ENCODE peak calls at places on chromosomes 16 and 17, in nine cellular contexts. One of them, this sample, is unnamed.

GRCh38 chr16:85750827-85751641 is at the start of gene C16orf74:
- DNase-seq in adrenal gland: no peak
- DNase-seq in esophagus squamous epithelium: no peak
- DNase-seq in H54: peak; percentile 82
- DNase-seq in heart left ventricle: peak; percentile 46
- DNase-seq in GM12891: peak; percentile 60
- DNase-seq in A549: peak; percentile 74
- DNase-seq in HCT116: no peak
- DNase-seq in uterus: no peak
- DNase-seq in this sample: peak; percentile 64

GRCh38 chr17:62994931-62995330 is 28.9 kb downstream of the TANC2 start:
- DNase-seq in adrenal gland: no peak
- DNase-seq in esophagus squamous epithelium: no peak
- DNase-seq in H54: no peak
- DNase-seq in heart left ventricle: no peak
- DNase-seq in GM12891: no peak
- DNase-seq in A549: no peak
- DNase-seq in HCT116: no peak
- DNase-seq in uterus: no peak
- DNase-seq in this sample: no peak

GRCh38 chr17:42347198-42347597 is 41.0 kb downstream of the STAT3 start:
- DNase-seq in adrenal gland: peak; percentile 92
- DNase-seq in esophagus squamous epithelium: no peak
- DNase-seq in H54: no peak
- DNase-seq in heart left ventricle: peak; percentile 36
- DNase-seq in GM12891: no peak
- DNase-seq in A549: no peak
- DNase-seq in HCT116: peak; percentile 22
- DNase-seq in uterus: peak; percentile 91
- DNase-seq in this sample: no peak

GRCh38 chr17:13014801-13015200 is 3.0 kb downstream of the ELAC2 start:
- DNase-seq in adrenal gland: no peak
- DNase-seq in esophagus squamous epithelium: no peak
- DNase-seq in H54: no peak
- DNase-seq in heart left ventricle: no peak
- DNase-seq in GM12891: no peak
- DNase-seq in A549: no peak
- DNase-seq in HCT116: no peak
- DNase-seq in uterus: no peak
- DNase-seq in this sample: no peak

GRCh38 chr17:72635034-72635654 is 457.3 kb downstream of the SLC39A11 start:
- DNase-seq in adrenal gland: no peak
- DNase-seq in esophagus squamous epithelium: no peak
- DNase-seq in H54: no peak
- DNase-seq in heart left ventricle: no peak
- DNase-seq in GM12891: no peak
- DNase-seq in A549: no peak
- DNase-seq in HCT116: no peak
- DNase-seq in uterus: no peak
- DNase-seq in this sample: no peak

GRCh38 chr17:41977991-41978390 is 11.4 kb downstream of the CNP start:
- DNase-seq in adrenal gland: no peak
- DNase-seq in esophagus squamous epithelium: no peak
- DNase-seq in H54: no peak
- DNase-seq in heart left ventricle: no peak
- DNase-seq in GM12891: no peak
- DNase-seq in A549: no peak
- DNase-seq in HCT116: no peak
- DNase-seq in uterus: no peak
- DNase-seq in this sample: no peak

GRCh38 chr17:75619506-75620431 is 13.5 kb upstream of the SMIM5 start:
- DNase-seq in adrenal gland: no peak
- DNase-seq in esophagus squamous epithelium: no peak
- DNase-seq in H54: peak; percentile 65
- DNase-seq in heart left ventricle: no peak
- DNase-seq in GM12891: peak; percentile 57
- DNase-seq in A549: peak; percentile 75
- DNase-seq in HCT116: no peak
- DNase-seq in uterus: no peak
- DNase-seq in this sample: peak; percentile 59

GRCh38 chr16:83802135-83802534 is 5.6 kb upstream of the HSBP1 start:
- DNase-seq in adrenal gland: no peak
- DNase-seq in esophagus squamous epithelium: no peak
- DNase-seq in H54: no peak
- DNase-seq in heart left ventricle: no peak
- DNase-seq in GM12891: peak; percentile 35
- DNase-seq in A549: no peak
- DNase-seq in HCT116: no peak
- DNase-seq in uterus: no peak
- DNase-seq in this sample: no peak

GRCh38 chr17:55635253-55635766 is 87.4 kb downstream of the TMEM100 start:
- DNase-seq in adrenal gland: no peak
- DNase-seq in esophagus squamous epithelium: no peak
- DNase-seq in H54: no peak
- DNase-seq in heart left ventricle: no peak
- DNase-seq in GM12891: no peak
- DNase-seq in A549: no peak
- DNase-seq in HCT116: no peak
- DNase-seq in uterus: peak; percentile 36
- DNase-seq in this sample: no peak

GRCh38 chr16:2673066-2673999 is 9.0 kb upstream of the KCTD5 start:
- DNase-seq in adrenal gland: peak; percentile 98
- DNase-seq in esophagus squamous epithelium: peak; percentile 71
- DNase-seq in H54: peak; percentile 84
- DNase-seq in heart left ventricle: peak; percentile 97
- DNase-seq in GM12891: peak; percentile 93
- DNase-seq in A549: peak; percentile 86
- DNase-seq in HCT116: peak; percentile 73
- DNase-seq in uterus: peak; percentile 94
- DNase-seq in this sample: peak; percentile 93
- TF ChIP-seq POLR2A in adrenal gland: peak; percentile 87
- TF ChIP-seq POLR2A in esophagus squamous epithelium: peak; percentile 52
- TF ChIP-seq POLR2A in H54: peak; percentile 86
- TF ChIP-seq POLR2A in heart left ventricle: peak; percentile 52
- TF ChIP-seq POLR2A in GM12891: peak; percentile 21
- TF ChIP-seq POLR2A in A549: peak; percentile 52
- TF ChIP-seq POLR2A in HCT116: no peak
- TF ChIP-seq POLR2A in uterus: peak; percentile 63
- TF ChIP-seq POLR2A in this sample: peak; percentile 71

GRCh38 chr17:77374170-77374936 is 233.6 kb downstream of the SEC14L1 start:
- DNase-seq in adrenal gland: peak; percentile 94
- DNase-seq in esophagus squamous epithelium: no peak
- DNase-seq in H54: no peak
- DNase-seq in heart left ventricle: peak; percentile 90
- DNase-seq in GM12891: peak; percentile 86
- DNase-seq in A549: no peak
- DNase-seq in HCT116: no peak
- DNase-seq in uterus: peak; percentile 86
- DNase-seq in this sample: peak; percentile 61
- TF ChIP-seq POLR2A in adrenal gland: peak; percentile 94
- TF ChIP-seq POLR2A in esophagus squamous epithelium: peak; percentile 87
- TF ChIP-seq POLR2A in H54: no peak
- TF ChIP-seq POLR2A in heart left ventricle: peak; percentile 52
- TF ChIP-seq POLR2A in GM12891: no peak
- TF ChIP-seq POLR2A in A549: no peak
- TF ChIP-seq POLR2A in HCT116: no peak
- TF ChIP-seq POLR2A in uterus: peak; percentile 83
- TF ChIP-seq POLR2A in this sample: no peak

GRCh38 chr16:805474-805873 is 4.9 kb upstream of the GNG13 start:
- DNase-seq in adrenal gland: no peak
- DNase-seq in esophagus squamous epithelium: no peak
- DNase-seq in H54: no peak
- DNase-seq in heart left ventricle: no peak
- DNase-seq in GM12891: no peak
- DNase-seq in A549: no peak
- DNase-seq in HCT116: no peak
- DNase-seq in uterus: no peak
- DNase-seq in this sample: no peak

GRCh38 chr16:803751-804075 is 3.2 kb upstream of the GNG13 start:
- DNase-seq in adrenal gland: no peak
- DNase-seq in esophagus squamous epithelium: no peak
- DNase-seq in H54: no peak
- DNase-seq in heart left ventricle: no peak
- DNase-seq in GM12891: no peak
- DNase-seq in A549: no peak
- DNase-seq in HCT116: no peak
- DNase-seq in uterus: no peak
- DNase-seq in this sample: no peak

GRCh38 chr16:802914-803750 is 2.6 kb upstream of the GNG13 start:
- DNase-seq in adrenal gland: no peak
- DNase-seq in esophagus squamous epithelium: no peak
- DNase-seq in H54: no peak
- DNase-seq in heart left ventricle: no peak
- DNase-seq in GM12891: no peak
- DNase-seq in A549: no peak
- DNase-seq in HCT116: no peak
- DNase-seq in uterus: no peak
- DNase-seq in this sample: no peak

GRCh38 chr16:802461-802860 is 1.9 kb upstream of the GNG13 start:
- DNase-seq in adrenal gland: no peak
- DNase-seq in esophagus squamous epithelium: no peak
- DNase-seq in H54: no peak
- DNase-seq in heart left ventricle: no peak
- DNase-seq in GM12891: no peak
- DNase-seq in A549: no peak
- DNase-seq in HCT116: no peak
- DNase-seq in uterus: no peak
- DNase-seq in this sample: no peak

GRCh38 chr16:804193-805048 is 3.9 kb upstream of the GNG13 start:
- DNase-seq in adrenal gland: no peak
- DNase-seq in esophagus squamous epithelium: no peak
- DNase-seq in H54: no peak
- DNase-seq in heart left ventricle: no peak
- DNase-seq in GM12891: no peak
- DNase-seq in A549: no peak
- DNase-seq in HCT116: no peak
- DNase-seq in uterus: no peak
- DNase-seq in this sample: no peak
- TF ChIP-seq POLR2A in adrenal gland: no peak
- TF ChIP-seq POLR2A in esophagus squamous epithelium: no peak
- TF ChIP-seq POLR2A in H54: no peak
- TF ChIP-seq POLR2A in heart left ventricle: no peak
- TF ChIP-seq POLR2A in GM12891: no peak
- TF ChIP-seq POLR2A in A549: no peak
- TF ChIP-seq POLR2A in HCT116: no peak
- TF ChIP-seq POLR2A in uterus: no peak
- TF ChIP-seq POLR2A in this sample: no peak

DNA sequence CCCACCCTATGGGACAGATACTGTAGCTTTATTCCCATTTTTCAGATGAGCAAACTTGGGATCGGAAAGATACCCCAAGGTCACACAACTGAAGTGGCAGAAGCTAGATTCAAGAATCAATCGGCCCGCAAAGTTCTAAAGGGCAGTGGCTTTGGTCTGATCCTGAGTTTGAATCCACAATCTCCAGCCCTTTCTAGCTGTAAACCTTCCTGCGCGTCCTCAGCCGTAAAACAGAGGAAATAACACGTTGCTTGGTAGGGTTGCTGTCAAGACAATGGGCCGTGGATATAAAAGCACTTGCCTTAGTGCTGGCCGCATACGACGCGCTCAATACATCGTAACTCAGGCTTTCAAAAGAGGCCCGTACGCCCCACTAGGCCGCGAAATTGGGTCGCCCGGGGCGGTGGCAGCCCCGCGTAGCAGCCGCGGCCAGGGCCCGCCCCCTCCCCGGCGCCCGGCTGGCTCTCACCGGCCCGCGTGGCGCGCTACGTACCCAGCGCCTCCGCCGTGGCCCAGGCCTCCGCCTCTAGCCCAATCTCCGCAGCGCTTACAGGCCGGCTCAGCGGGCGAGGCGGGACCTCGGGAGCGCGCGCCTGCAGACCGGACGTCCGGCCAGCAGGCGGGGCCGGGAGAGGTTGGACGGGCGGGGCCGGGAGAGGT is at the start of gene DCAKD:
- DNase-seq in adrenal gland: peak; percentile 95
- DNase-seq in esophagus squamous epithelium: peak; percentile 61
- DNase-seq in H54: peak; percentile 98
- DNase-seq in heart left ventricle: peak; percentile 96
- DNase-seq in GM12891: peak; percentile 94
- DNase-seq in A549: peak; percentile 93
- DNase-seq in HCT116: peak; percentile 88
- DNase-seq in uterus: peak; percentile 90
- DNase-seq in this sample: peak; percentile 93
- TF ChIP-seq POLR2A in adrenal gland: peak; percentile 89
- TF ChIP-seq POLR2A in esophagus squamous epithelium: peak; percentile 90
- TF ChIP-seq POLR2A in H54: peak; percentile 73
- TF ChIP-seq POLR2A in heart left ventricle: peak; percentile 88
- TF ChIP-seq POLR2A in GM12891: peak; percentile 69
- TF ChIP-seq POLR2A in A549: peak; percentile 75
- TF ChIP-seq POLR2A in HCT116: peak; percentile 90
- TF ChIP-seq POLR2A in uterus: peak; percentile 85
- TF ChIP-seq POLR2A in this sample: peak; percentile 78